ENCODE peak calls at places on chromosome 11, in seven cellular contexts. M, V, T, F, Y, I and B are unnamed samples.

GRCh38 chr11:133753150-133753549 is 92.2 kb downstream of the SPATA19 start:
- DNase-seq in V (no peak), F (no peak), I (no peak), M (no peak), T (no peak), Y (no peak), B (no peak)

GRCh38 chr11:112289588-112290461 is 29.2 kb upstream of the PLET1 start:
- DNase-seq in Y (no peak), M (peak; percentile 75), T (peak; percentile 67), V (peak; percentile 47), I (peak; percentile 84), F (peak; percentile 91), B (no peak)

GRCh38 chr11:63282579-63282978 is 39.2 kb upstream of the SLC22A25 start:
- DNase-seq in I (no peak), Y (no peak), V (no peak), M (no peak), T (no peak), F (no peak), B (no peak)

GRCh38 chr11:47109051-47109791 is 67.5 kb downstream of the ARFGAP2 start:
- DNase-seq in T (no peak), V (no peak), Y (no peak), I (no peak), F (no peak), M (no peak), B (no peak)

GRCh38 chr11:15627560-15627959 is 512.8 kb downstream of the INSC start:
- DNase-seq in V (peak; percentile 35), T (no peak), Y (peak; percentile 7), M (peak; percentile 85), F (no peak), I (no peak), B (no peak)

GRCh38 chr11:102971766-102972165 is 16.2 kb upstream of the MMP13 start:
- DNase-seq in V (no peak), I (no peak), F (no peak), M (peak; percentile 47), Y (no peak), T (no peak), B (no peak)

GRCh38 chr11:72574046-72574445 is 100.2 kb downstream of the PDE2A start:
- DNase-seq in Y (no peak), F (no peak), I (no peak), V (no peak), M (no peak), T (no peak), B (no peak)

GRCh38 chr11:12271241-12271640 is 106.1 kb upstream of the PARVA start:
- DNase-seq in M (no peak), V (no peak), T (no peak), I (no peak), Y (no peak), F (no peak), B (no peak)

GRCh38 chr11:128915148-128915519 is 24.0 kb downstream of the KCNJ5 start:
- DNase-seq in Y (no peak), I (no peak), T (no peak), M (no peak), V (no peak), F (no peak), B (no peak)

GRCh38 chr11:81970886-81971285 is 762.8 kb downstream of the FAM181B start:
- DNase-seq in Y (no peak), V (no peak), F (no peak), I (no peak), T (no peak), M (no peak), B (no peak)

GRCh38 chr11:1760351-1761109 is 3.2 kb downstream of the CTSD start:
- DNase-seq in V (no peak), F (peak; percentile 92), M (peak; percentile 65), I (peak; percentile 62), T (no peak), Y (no peak), B (no peak)

GRCh38 chr11:110434952-110435779 is 5.4 kb downstream of the FDX1 start:
- DNase-seq in T (no peak), V (no peak), F (no peak), I (peak; percentile 56), M (no peak), Y (no peak), B (no peak)

GRCh38 chr11:61725632-61726280 is 26.7 kb upstream of the MYRF start:
- DNase-seq in I (no peak), Y (no peak), F (no peak), T (no peak), M (no peak), V (peak; percentile 76), B (peak; percentile 49)

GRCh38 chr11:5102246-5102645 is 32.9 kb downstream of the OR52E1 start:
- DNase-seq in T (no peak), M (no peak), V (no peak), I (no peak), Y (no peak), F (no peak), B (no peak)

GRCh38 chr11:122628691-122629555 is 26.6 kb upstream of the UBASH3B start:
- DNase-seq in T (peak; percentile 42), V (peak; percentile 75), Y (peak; percentile 51), F (peak; percentile 74), M (peak; percentile 83), I (peak; percentile 70), B (peak; percentile 57)

GRCh38 chr11:102836290-102836875 is 7.0 kb downstream of the MMP3 start:
- DNase-seq in F (no peak), I (no peak), Y (peak; percentile 42), V (peak; percentile 63), M (peak; percentile 62), T (no peak), B (no peak)

GRCh38 chr11:119782021-119782420 is 53.0 kb upstream of the NECTIN1 start:
- DNase-seq in Y (no peak), M (no peak), I (no peak), F (peak; percentile 0), V (no peak), T (no peak), B (no peak)

GRCh38 chr11:63510360-63511130 is 4.7 kb downstream of the LGALS12 start:
- DNase-seq in F (peak; percentile 70), Y (no peak), T (no peak), M (peak; percentile 53), V (peak; percentile 72), I (no peak), B (no peak)

GRCh38 chr11:9714540-9714939 is 50.7 kb downstream of the SWAP70 start:
- DNase-seq in F (no peak), I (no peak), Y (no peak), M (no peak), T (no peak), V (no peak), B (no peak)

GRCh38 chr11:12092714-12093113 is 17.7 kb upstream of the MICAL2 start:
- DNase-seq in T (no peak), V (no peak), I (no peak), M (no peak), Y (no peak), F (no peak), B (no peak)

GRCh38 chr11:79404325-79404724 is 36.5 kb downstream of the TENM4 start:
- DNase-seq in I (no peak), T (no peak), F (no peak), Y (peak; percentile 4), V (no peak), M (no peak), B (no peak)

GRCh38 chr11:32316232-32316631 is 119.1 kb downstream of the WT1 start:
- DNase-seq in I (no peak), T (no peak), F (no peak), V (no peak), M (no peak), Y (no peak), B (no peak)

GRCh38 chr11:131593301-131593700 is 222.9 kb downstream of the NTM start:
- DNase-seq in F (no peak), I (no peak), Y (no peak), V (no peak), T (no peak), M (no peak), B (no peak)

GRCh38 chr11:22828373-22828772 is 1.2 kb downstream of the SVIP start:
- DNase-seq in Y (no peak), T (no peak), I (no peak), V (no peak), M (no peak), F (no peak), B (no peak)

GRCh38 chr11:82355313-82355823 is 378.3 kb downstream of the FAM181B start:
- DNase-seq in F (no peak), M (no peak), Y (no peak), V (no peak), I (no peak), T (no peak), B (no peak)

GRCh38 chr11:63906585-63906984 is 10.4 kb downstream of the RCOR2 start:
- DNase-seq in F (no peak), V (no peak), T (peak; percentile 32), I (peak; percentile 35), M (no peak), Y (no peak), B (no peak)

GRCh38 chr11:23023319-23023718 is 163.0 kb upstream of the CCDC179 start:
- DNase-seq in F (no peak), Y (no peak), I (no peak), V (no peak), T (no peak), M (no peak), B (no peak)

GRCh38 chr11:12042215-12042676 is 33.8 kb upstream of the DKK3 start:
- DNase-seq in F (no peak), Y (peak; percentile 89), V (peak; percentile 93), T (no peak), I (no peak), M (peak; percentile 98), B (no peak)

GRCh38 chr11:44018127-44018521 is 29.7 kb upstream of the ACCSL start:
- DNase-seq in Y (no peak), I (no peak), T (no peak), M (no peak), F (no peak), V (no peak), B (no peak)

GRCh38 chr11:20933958-20934357 is 264.6 kb downstream of the NELL1 start:
- DNase-seq in Y (no peak), V (no peak), M (no peak), T (no peak), I (no peak), F (no peak), B (no peak)

GRCh38 chr11:6608011-6608410 is 4.0 kb downstream of the TAF10 start:
- DNase-seq in T (no peak), F (no peak), Y (no peak), V (no peak), M (no peak), I (no peak), B (no peak)

GRCh38 chr11:15871904-15872303 is 484.4 kb downstream of the SOX6 start:
- DNase-seq in I (no peak), T (no peak), Y (no peak), M (no peak), F (no peak), V (no peak), B (no peak)

GRCh38 chr11:64898076-64898445 is 18.9 kb downstream of the ATG2A start:
- DNase-seq in M (no peak), T (no peak), I (no peak), V (no peak), F (no peak), Y (no peak), B (no peak)

GRCh38 chr11:112085822-112086421 is 634 bp downstream of the TIMM8B start:
- DNase-seq in M (peak; percentile 40), F (no peak), I (peak; percentile 0), V (peak; percentile 36), T (no peak), Y (no peak), B (no peak)